ENCODE peak calls at places on chromosomes 16 and 17, in eight cellular contexts. One of them, this sample, is unnamed. For H3K4me1 and H3K9me3, the result is how much of the 10 kb centered on the place peaks cover.

GRCh38 chr17:27671591-27671910 is 40.6 kb downstream of the LGALS9 start:
- DNase-seq in mammary epithelial cell: no peak
- DNase-seq in A549: no peak
- DNase-seq in heart left ventricle: no peak
- DNase-seq in ovary: no peak
- DNase-seq in spleen: no peak
- DNase-seq in thoracic aorta: no peak
- DNase-seq in tibial artery: no peak
- DNase-seq in this sample: no peak

GRCh38 chr17:57086069-57086930 is 1.3 kb downstream of the AKAP1 start:
- DNase-seq in mammary epithelial cell: peak
- DNase-seq in A549: peak
- DNase-seq in heart left ventricle: peak
- DNase-seq in ovary: peak
- DNase-seq in spleen: no peak
- DNase-seq in thoracic aorta: no peak
- DNase-seq in tibial artery: peak
- DNase-seq in this sample: no peak

GRCh38 chr17:45353047-45353446 is 36.2 kb upstream of the MAP3K14 start:
- DNase-seq in mammary epithelial cell: no peak
- DNase-seq in A549: no peak
- DNase-seq in heart left ventricle: no peak
- DNase-seq in ovary: no peak
- DNase-seq in spleen: peak
- DNase-seq in thoracic aorta: no peak
- DNase-seq in tibial artery: no peak
- DNase-seq in this sample: no peak

GRCh38 chr16:2056077-2056476 is 8.3 kb downstream of the TSC2 start:
- DNase-seq in mammary epithelial cell: no peak
- DNase-seq in A549: peak
- DNase-seq in heart left ventricle: no peak
- DNase-seq in ovary: no peak
- DNase-seq in spleen: no peak
- DNase-seq in thoracic aorta: no peak
- DNase-seq in tibial artery: no peak
- DNase-seq in this sample: no peak

GRCh38 chr17:68457168-68457538 is at the start of gene WIPI1:
- DNase-seq in mammary epithelial cell: no peak
- DNase-seq in A549: peak
- DNase-seq in heart left ventricle: no peak
- DNase-seq in ovary: peak
- DNase-seq in spleen: peak
- DNase-seq in thoracic aorta: no peak
- DNase-seq in tibial artery: peak
- DNase-seq in this sample: peak

GRCh38 chr17:48637323-48638260 is 11.4 kb upstream of the HOXB9 start:
- DNase-seq in mammary epithelial cell: peak
- DNase-seq in A549: peak
- DNase-seq in heart left ventricle: no peak
- DNase-seq in ovary: no peak
- DNase-seq in spleen: no peak
- DNase-seq in thoracic aorta: no peak
- DNase-seq in tibial artery: no peak
- DNase-seq in this sample: peak

GRCh38 chr17:68378202-68379149 is 78.8 kb downstream of the WIPI1 start:
- DNase-seq in mammary epithelial cell: peak
- DNase-seq in A549: peak
- DNase-seq in heart left ventricle: peak
- DNase-seq in ovary: peak
- DNase-seq in spleen: peak
- DNase-seq in thoracic aorta: peak
- DNase-seq in tibial artery: peak
- DNase-seq in this sample: no peak

GRCh38 chr16:8588703-8589292 is 1.5 kb downstream of the TMEM114 start:
- DNase-seq in mammary epithelial cell: no peak
- DNase-seq in A549: no peak
- DNase-seq in heart left ventricle: no peak
- DNase-seq in ovary: no peak
- DNase-seq in spleen: no peak
- DNase-seq in thoracic aorta: no peak
- DNase-seq in tibial artery: no peak
- DNase-seq in this sample: no peak

GRCh38 chr16:52680993-52681392 is 134.1 kb upstream of the TOX3 start:
- DNase-seq in mammary epithelial cell: no peak
- DNase-seq in A549: no peak
- DNase-seq in heart left ventricle: no peak
- DNase-seq in ovary: no peak
- DNase-seq in spleen: no peak
- DNase-seq in thoracic aorta: no peak
- DNase-seq in tibial artery: no peak
- DNase-seq in this sample: no peak

GRCh38 chr17:40309031-40309937 is at the start of gene RARA:
- DNase-seq in mammary epithelial cell: no peak
- DNase-seq in A549: peak
- DNase-seq in heart left ventricle: no peak
- DNase-seq in ovary: peak
- DNase-seq in spleen: peak
- DNase-seq in thoracic aorta: no peak
- DNase-seq in tibial artery: peak
- DNase-seq in this sample: no peak

GRCh38 chr17:64343833-64344637 is 46.6 kb downstream of the PECAM1 start:
- DNase-seq in mammary epithelial cell: peak
- DNase-seq in A549: peak
- DNase-seq in heart left ventricle: peak
- DNase-seq in ovary: peak
- DNase-seq in spleen: peak
- DNase-seq in thoracic aorta: no peak
- DNase-seq in tibial artery: peak
- DNase-seq in this sample: peak

GRCh38 chr16:31880322-31880979 is 6.8 kb downstream of the ZNF267 start:
- DNase-seq in mammary epithelial cell: peak
- DNase-seq in A549: no peak
- DNase-seq in heart left ventricle: no peak
- DNase-seq in ovary: no peak
- DNase-seq in spleen: no peak
- DNase-seq in thoracic aorta: no peak
- DNase-seq in tibial artery: no peak
- DNase-seq in this sample: peak

GRCh38 chr16:6021544-6021943 is 923.9 kb upstream of the EEF2KMT start:
- DNase-seq in mammary epithelial cell: no peak
- DNase-seq in A549: no peak
- DNase-seq in heart left ventricle: no peak
- DNase-seq in ovary: no peak
- DNase-seq in spleen: no peak
- DNase-seq in thoracic aorta: no peak
- DNase-seq in tibial artery: no peak
- DNase-seq in this sample: no peak

GRCh38 chr16:29734826-29735225 is 11.0 kb downstream of the C16orf54 start:
- DNase-seq in mammary epithelial cell: no peak
- DNase-seq in A549: no peak
- DNase-seq in heart left ventricle: no peak
- DNase-seq in ovary: no peak
- DNase-seq in spleen: no peak
- DNase-seq in thoracic aorta: no peak
- DNase-seq in tibial artery: no peak
- DNase-seq in this sample: no peak

GRCh38 chr17:81039096-81039495 is 4.1 kb downstream of the BAIAP2 start:
- DNase-seq in mammary epithelial cell: no peak
- DNase-seq in A549: no peak
- DNase-seq in heart left ventricle: peak
- DNase-seq in ovary: no peak
- DNase-seq in spleen: peak
- DNase-seq in thoracic aorta: no peak
- DNase-seq in tibial artery: no peak
- DNase-seq in this sample: no peak
- H3K4me1 ChIP-seq in mammary epithelial cell: half or more
- H3K4me1 ChIP-seq in A549: under half
- H3K4me1 ChIP-seq in heart left ventricle: half or more
- H3K4me1 ChIP-seq in ovary: under half
- H3K4me1 ChIP-seq in spleen: under half
- H3K4me1 ChIP-seq in thoracic aorta: half or more
- H3K4me1 ChIP-seq in tibial artery: half or more
- H3K4me1 ChIP-seq in this sample: half or more

GRCh38 chr16:14405611-14406537 is 224.2 kb downstream of the PARN start:
- DNase-seq in mammary epithelial cell: no peak
- DNase-seq in A549: peak
- DNase-seq in heart left ventricle: no peak
- DNase-seq in ovary: peak
- DNase-seq in spleen: no peak
- DNase-seq in thoracic aorta: no peak
- DNase-seq in tibial artery: peak
- DNase-seq in this sample: no peak

GRCh38 chr16:14399397-14400284 is 230.4 kb downstream of the PARN start:
- DNase-seq in mammary epithelial cell: peak
- DNase-seq in A549: peak
- DNase-seq in heart left ventricle: peak
- DNase-seq in ovary: peak
- DNase-seq in spleen: no peak
- DNase-seq in thoracic aorta: peak
- DNase-seq in tibial artery: peak
- DNase-seq in this sample: peak

GRCh38 chr16:14398014-14398717 is 231.9 kb downstream of the PARN start:
- DNase-seq in mammary epithelial cell: peak
- DNase-seq in A549: peak
- DNase-seq in heart left ventricle: no peak
- DNase-seq in ovary: no peak
- DNase-seq in spleen: no peak
- DNase-seq in thoracic aorta: no peak
- DNase-seq in tibial artery: no peak
- DNase-seq in this sample: no peak

GRCh38 chr16:14400285-14400977 is 229.6 kb downstream of the PARN start:
- DNase-seq in mammary epithelial cell: no peak
- DNase-seq in A549: no peak
- DNase-seq in heart left ventricle: no peak
- DNase-seq in ovary: no peak
- DNase-seq in spleen: no peak
- DNase-seq in thoracic aorta: no peak
- DNase-seq in tibial artery: no peak
- DNase-seq in this sample: no peak

DNA sequence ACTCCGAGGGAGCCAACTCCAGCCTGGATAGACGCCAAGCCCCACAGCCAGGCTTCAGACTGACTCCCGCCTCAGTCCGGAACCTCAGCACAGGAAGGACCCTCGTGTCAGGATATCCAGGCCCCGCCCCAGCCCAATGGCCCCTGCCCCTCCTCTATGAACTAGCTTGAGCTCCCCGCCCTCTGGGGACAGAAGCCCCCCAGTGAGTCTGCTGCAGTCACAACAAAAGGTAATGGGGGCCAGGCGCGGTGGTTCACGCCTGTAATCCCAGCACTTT is 228.3 kb downstream of the PARN start:
- DNase-seq in mammary epithelial cell: no peak
- DNase-seq in A549: peak
- DNase-seq in heart left ventricle: no peak
- DNase-seq in ovary: peak
- DNase-seq in spleen: no peak
- DNase-seq in thoracic aorta: no peak
- DNase-seq in tibial artery: peak
- DNase-seq in this sample: no peak
- H3K4me3 ChIP-seq in mammary epithelial cell: no peak
- H3K4me3 ChIP-seq in A549: no peak
- H3K4me3 ChIP-seq in heart left ventricle: no peak
- H3K4me3 ChIP-seq in ovary: no peak
- H3K4me3 ChIP-seq in spleen: no peak
- H3K4me3 ChIP-seq in thoracic aorta: no peak
- H3K4me3 ChIP-seq in tibial artery: no peak
- H3K4me3 ChIP-seq in this sample: no peak

GRCh38 chr16:69779724-69780123 is 17.6 kb downstream of the WWP2 start:
- DNase-seq in mammary epithelial cell: no peak
- DNase-seq in A549: no peak
- DNase-seq in heart left ventricle: no peak
- DNase-seq in ovary: no peak
- DNase-seq in spleen: no peak
- DNase-seq in thoracic aorta: no peak
- DNase-seq in tibial artery: no peak
- DNase-seq in this sample: no peak

GRCh38 chr16:69772560-69773254 is 10.6 kb downstream of the WWP2 start:
- DNase-seq in mammary epithelial cell: peak
- DNase-seq in A549: no peak
- DNase-seq in heart left ventricle: no peak
- DNase-seq in ovary: no peak
- DNase-seq in spleen: no peak
- DNase-seq in thoracic aorta: no peak
- DNase-seq in tibial artery: no peak
- DNase-seq in this sample: peak

GRCh38 chr16:69771651-69771967 is 9.5 kb downstream of the WWP2 start:
- DNase-seq in mammary epithelial cell: no peak
- DNase-seq in A549: no peak
- DNase-seq in heart left ventricle: no peak
- DNase-seq in ovary: no peak
- DNase-seq in spleen: no peak
- DNase-seq in thoracic aorta: no peak
- DNase-seq in tibial artery: no peak
- DNase-seq in this sample: no peak

GRCh38 chr16:69773255-69773947 is 11.3 kb downstream of the WWP2 start:
- DNase-seq in mammary epithelial cell: no peak
- DNase-seq in A549: no peak
- DNase-seq in heart left ventricle: no peak
- DNase-seq in ovary: no peak
- DNase-seq in spleen: no peak
- DNase-seq in thoracic aorta: no peak
- DNase-seq in tibial artery: no peak
- DNase-seq in this sample: no peak

GRCh38 chr16:69775535-69775934 is 13.4 kb downstream of the WWP2 start:
- DNase-seq in mammary epithelial cell: no peak
- DNase-seq in A549: no peak
- DNase-seq in heart left ventricle: no peak
- DNase-seq in ovary: no peak
- DNase-seq in spleen: no peak
- DNase-seq in thoracic aorta: no peak
- DNase-seq in tibial artery: no peak
- DNase-seq in this sample: no peak
- H3K9me3 ChIP-seq in mammary epithelial cell: under half
- H3K9me3 ChIP-seq in A549: under half
- H3K9me3 ChIP-seq in heart left ventricle: under half
- H3K9me3 ChIP-seq in ovary: under half
- H3K9me3 ChIP-seq in spleen: under half
- H3K9me3 ChIP-seq in thoracic aorta: under half
- H3K9me3 ChIP-seq in tibial artery: under half
- H3K9me3 ChIP-seq in this sample: under half

DNA sequence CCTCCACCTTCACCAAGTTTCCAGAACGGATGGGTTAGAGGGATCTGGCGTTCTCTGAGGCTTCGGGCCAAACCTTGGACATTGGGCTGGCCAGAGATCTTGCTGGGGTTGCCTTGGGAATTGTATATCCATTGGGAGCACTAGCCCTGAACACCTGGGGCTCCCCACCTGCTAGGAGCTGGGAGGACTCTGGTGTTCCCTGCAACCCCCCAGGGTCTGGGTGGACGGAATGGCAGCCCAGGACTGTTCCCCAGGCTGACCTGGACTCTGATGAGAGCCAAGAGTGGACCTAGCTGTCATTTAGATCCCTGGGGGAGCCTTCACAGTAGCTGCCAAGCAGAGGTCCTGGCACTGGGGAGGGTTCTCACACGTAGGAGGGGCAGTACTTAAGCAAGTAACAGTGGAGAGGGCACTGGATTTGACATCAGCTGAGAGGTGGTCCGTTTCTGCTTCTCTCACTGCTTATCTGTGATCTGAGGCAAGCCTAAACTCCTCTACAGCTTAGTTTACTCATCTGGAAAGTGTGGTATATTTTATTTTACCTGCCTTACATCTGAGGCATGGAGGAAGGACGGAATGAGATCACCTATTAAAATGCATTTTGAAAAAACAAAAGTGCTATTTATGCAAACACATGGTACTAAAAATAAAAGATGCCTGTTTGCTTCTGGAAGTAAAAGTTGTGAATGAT is 11.7 kb downstream of the SOCS3 start:
- DNase-seq in mammary epithelial cell: no peak
- DNase-seq in A549: no peak
- DNase-seq in heart left ventricle: no peak
- DNase-seq in ovary: no peak
- DNase-seq in spleen: no peak
- DNase-seq in thoracic aorta: no peak
- DNase-seq in tibial artery: no peak
- DNase-seq in this sample: no peak
- H3K4me1 ChIP-seq in mammary epithelial cell: under half
- H3K4me1 ChIP-seq in A549: half or more
- H3K4me1 ChIP-seq in heart left ventricle: under half
- H3K4me1 ChIP-seq in ovary: under half
- H3K4me1 ChIP-seq in spleen: under half
- H3K4me1 ChIP-seq in thoracic aorta: under half
- H3K4me1 ChIP-seq in tibial artery: under half
- H3K4me1 ChIP-seq in this sample: under half